ENCODE peak calls at places on chromosomes 12 and 14, in four cellular contexts. One of them, this sample, is unnamed.

GRCh38 chr14:104386281-104386841 is 193.2 kb upstream of the C14orf180 start:
- DNase-seq in A549: no peak
- DNase-seq in mesothelial cell of epicardium: no peak
- DNase-seq in dorsolateral prefrontal cortex: no peak
- DNase-seq in this sample: no peak

GRCh38 chr12:56451147-56451546 is 1.9 kb upstream of the TIMELESS start:
- DNase-seq in mesothelial cell of epicardium: no peak
- DNase-seq in A549: no peak
- DNase-seq in dorsolateral prefrontal cortex: no peak
- DNase-seq in this sample: no peak

GRCh38 chr14:69090187-69090789 is 62.6 kb downstream of the DCAF5 start:
- DNase-seq in A549: peak; percentile 64
- DNase-seq in mesothelial cell of epicardium: no peak
- DNase-seq in dorsolateral prefrontal cortex: no peak
- DNase-seq in this sample: peak; percentile 49

GRCh38 chr14:75428230-75429104 is 645 bp downstream of the JDP2 start:
- DNase-seq in A549: no peak
- DNase-seq in dorsolateral prefrontal cortex: peak; percentile 52
- DNase-seq in mesothelial cell of epicardium: no peak
- DNase-seq in this sample: no peak

GRCh38 chr12:65300679-65301349 is 22.3 kb downstream of the MSRB3 start:
- DNase-seq in mesothelial cell of epicardium: no peak
- DNase-seq in A549: peak; percentile 56
- DNase-seq in dorsolateral prefrontal cortex: no peak
- DNase-seq in this sample: peak; percentile 41

GRCh38 chr14:39956372-39956771 is 524.1 kb upstream of the FBXO33 start:
- DNase-seq in A549: peak; percentile 9
- DNase-seq in dorsolateral prefrontal cortex: no peak
- DNase-seq in mesothelial cell of epicardium: no peak
- DNase-seq in this sample: no peak

GRCh38 chr12:122058750-122059149 is 19.8 kb upstream of the MLXIP start:
- DNase-seq in A549: no peak
- DNase-seq in dorsolateral prefrontal cortex: no peak
- DNase-seq in mesothelial cell of epicardium: no peak
- DNase-seq in this sample: no peak

GRCh38 chr12:120094485-120094884 is 22.1 kb downstream of the RAB35 start:
- DNase-seq in mesothelial cell of epicardium: no peak
- DNase-seq in dorsolateral prefrontal cortex: peak; percentile 90
- DNase-seq in A549: no peak
- DNase-seq in this sample: no peak

GRCh38 chr12:122871851-122872785 is 23.8 kb downstream of the VPS37B start:
- DNase-seq in A549: peak; percentile 44
- DNase-seq in dorsolateral prefrontal cortex: no peak
- DNase-seq in mesothelial cell of epicardium: no peak
- DNase-seq in this sample: peak; percentile 78

GRCh38 chr12:4270670-4271432 is 2.7 kb upstream of the CCND2 start:
- DNase-seq in dorsolateral prefrontal cortex: no peak
- DNase-seq in mesothelial cell of epicardium: no peak
- DNase-seq in A549: no peak
- DNase-seq in this sample: peak; percentile 30

GRCh38 chr14:35374273-35374681 is 30.3 kb downstream of the NFKBIA start:
- DNase-seq in dorsolateral prefrontal cortex: no peak
- DNase-seq in A549: peak; percentile 96
- DNase-seq in mesothelial cell of epicardium: no peak
- DNase-seq in this sample: peak; percentile 99

GRCh38 chr12:88638388-88638787 is 58.1 kb upstream of the KITLG start:
- DNase-seq in mesothelial cell of epicardium: no peak
- DNase-seq in A549: no peak
- DNase-seq in dorsolateral prefrontal cortex: no peak
- DNase-seq in this sample: no peak

GRCh38 chr14:32075636-32076277 is 1.3 kb upstream of the ARHGAP5 start:
- DNase-seq in A549: peak; percentile 32
- DNase-seq in dorsolateral prefrontal cortex: peak; percentile 69
- DNase-seq in mesothelial cell of epicardium: peak; percentile 25
- DNase-seq in this sample: peak; percentile 23

GRCh38 chr14:93538411-93538810 is 107.7 kb downstream of the UNC79 start:
- DNase-seq in A549: peak; percentile 67
- DNase-seq in dorsolateral prefrontal cortex: no peak
- DNase-seq in mesothelial cell of epicardium: no peak
- DNase-seq in this sample: peak; percentile 28

GRCh38 chr14:54356172-54356571 is 40.6 kb upstream of the CDKN3 start:
- DNase-seq in dorsolateral prefrontal cortex: no peak
- DNase-seq in mesothelial cell of epicardium: no peak
- DNase-seq in A549: no peak
- DNase-seq in this sample: peak; percentile 65

GRCh38 chr14:48771717-48772116 is 814.5 kb downstream of the RPS29 start:
- DNase-seq in dorsolateral prefrontal cortex: no peak
- DNase-seq in A549: no peak
- DNase-seq in mesothelial cell of epicardium: no peak
- DNase-seq in this sample: no peak

GRCh38 chr12:114360485-114360884 is 45.5 kb downstream of the TBX5 start:
- DNase-seq in A549: no peak
- DNase-seq in mesothelial cell of epicardium: no peak
- DNase-seq in dorsolateral prefrontal cortex: no peak
- DNase-seq in this sample: no peak

GRCh38 chr12:114355389-114356088 is 50.4 kb downstream of the TBX5 start:
- DNase-seq in dorsolateral prefrontal cortex: no peak
- DNase-seq in A549: peak; percentile 58
- DNase-seq in mesothelial cell of epicardium: no peak
- DNase-seq in this sample: no peak
- TF ChIP-seq CTCF in dorsolateral prefrontal cortex: no peak
- TF ChIP-seq CTCF in A549: no peak
- TF ChIP-seq CTCF in mesothelial cell of epicardium: peak; percentile 17
- TF ChIP-seq CTCF in this sample: no peak

DNA sequence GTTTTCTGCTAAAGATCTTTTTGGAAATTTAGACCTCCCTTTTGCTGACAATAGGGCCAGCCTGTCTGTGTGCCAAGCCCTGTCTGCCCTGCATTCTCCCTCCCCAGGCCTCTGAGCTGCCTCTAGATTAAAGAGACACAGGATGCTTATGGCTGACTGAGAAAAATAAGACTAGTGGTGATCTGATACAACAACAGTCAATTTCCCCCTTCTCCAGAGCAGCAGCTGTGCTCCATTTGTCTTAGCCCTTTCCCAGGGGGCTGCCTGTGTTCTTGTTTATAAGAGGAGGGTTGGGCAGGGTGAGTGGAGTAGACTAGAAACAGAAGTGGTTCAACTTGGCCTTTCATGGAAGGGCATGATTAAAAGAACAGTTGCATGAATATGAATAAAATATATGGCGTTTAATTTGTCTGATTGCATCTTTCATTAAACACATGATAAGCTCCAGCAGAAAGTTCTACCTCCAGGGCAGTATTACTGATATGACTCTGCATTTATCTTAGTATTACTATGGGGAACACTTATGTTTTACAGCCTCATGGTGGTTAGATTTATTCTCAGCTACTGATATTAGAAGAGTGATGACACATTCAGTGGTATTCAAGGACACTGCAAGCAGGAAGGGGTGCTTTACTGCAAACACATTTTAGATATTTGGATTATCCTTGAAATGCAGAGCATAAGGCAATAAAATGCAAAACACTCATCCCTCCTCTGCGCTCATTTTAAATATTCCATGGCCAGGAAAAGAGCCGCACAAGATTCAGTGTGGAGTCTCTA is 150.1 kb upstream of the CLEC14A start:
- DNase-seq in mesothelial cell of epicardium: no peak
- DNase-seq in A549: peak; percentile 0
- DNase-seq in dorsolateral prefrontal cortex: no peak
- DNase-seq in this sample: peak; percentile 49
- TF ChIP-seq CTCF in mesothelial cell of epicardium: no peak
- TF ChIP-seq CTCF in A549: no peak
- TF ChIP-seq CTCF in dorsolateral prefrontal cortex: no peak
- TF ChIP-seq CTCF in this sample: peak; percentile 2

GRCh38 chr14:91892918-91893527 is 25.7 kb upstream of the TC2N start:
- DNase-seq in dorsolateral prefrontal cortex: no peak
- DNase-seq in mesothelial cell of epicardium: no peak
- DNase-seq in A549: no peak
- DNase-seq in this sample: no peak
- TF ChIP-seq CTCF in dorsolateral prefrontal cortex: peak; percentile 42
- TF ChIP-seq CTCF in mesothelial cell of epicardium: peak; percentile 57
- TF ChIP-seq CTCF in A549: peak; percentile 45
- TF ChIP-seq CTCF in this sample: peak; percentile 52

GRCh38 chr12:112855375-112855774 is 51.4 kb upstream of the OAS1 start:
- DNase-seq in mesothelial cell of epicardium: no peak
- DNase-seq in dorsolateral prefrontal cortex: peak; percentile 40
- DNase-seq in A549: peak; percentile 66
- DNase-seq in this sample: no peak
- TF ChIP-seq CTCF in mesothelial cell of epicardium: no peak
- TF ChIP-seq CTCF in dorsolateral prefrontal cortex: no peak
- TF ChIP-seq CTCF in A549: peak; percentile 45
- TF ChIP-seq CTCF in this sample: no peak

GRCh38 chr14:60346706-60347105 is 97.7 kb downstream of the PPM1A start:
- DNase-seq in A549: no peak
- DNase-seq in mesothelial cell of epicardium: no peak
- DNase-seq in dorsolateral prefrontal cortex: no peak
- DNase-seq in this sample: no peak

GRCh38 chr14:60350366-60350720 is 101.3 kb downstream of the PPM1A start:
- DNase-seq in A549: no peak
- DNase-seq in mesothelial cell of epicardium: no peak
- DNase-seq in dorsolateral prefrontal cortex: no peak
- DNase-seq in this sample: peak; percentile 5

GRCh38 chr14:60348211-60348610 is 99.2 kb downstream of the PPM1A start:
- DNase-seq in A549: no peak
- DNase-seq in mesothelial cell of epicardium: no peak
- DNase-seq in dorsolateral prefrontal cortex: no peak
- DNase-seq in this sample: no peak

GRCh38 chr14:60353410-60353809 is 104.4 kb downstream of the PPM1A start:
- DNase-seq in dorsolateral prefrontal cortex: no peak
- DNase-seq in A549: no peak
- DNase-seq in mesothelial cell of epicardium: no peak
- DNase-seq in this sample: no peak

DNA sequence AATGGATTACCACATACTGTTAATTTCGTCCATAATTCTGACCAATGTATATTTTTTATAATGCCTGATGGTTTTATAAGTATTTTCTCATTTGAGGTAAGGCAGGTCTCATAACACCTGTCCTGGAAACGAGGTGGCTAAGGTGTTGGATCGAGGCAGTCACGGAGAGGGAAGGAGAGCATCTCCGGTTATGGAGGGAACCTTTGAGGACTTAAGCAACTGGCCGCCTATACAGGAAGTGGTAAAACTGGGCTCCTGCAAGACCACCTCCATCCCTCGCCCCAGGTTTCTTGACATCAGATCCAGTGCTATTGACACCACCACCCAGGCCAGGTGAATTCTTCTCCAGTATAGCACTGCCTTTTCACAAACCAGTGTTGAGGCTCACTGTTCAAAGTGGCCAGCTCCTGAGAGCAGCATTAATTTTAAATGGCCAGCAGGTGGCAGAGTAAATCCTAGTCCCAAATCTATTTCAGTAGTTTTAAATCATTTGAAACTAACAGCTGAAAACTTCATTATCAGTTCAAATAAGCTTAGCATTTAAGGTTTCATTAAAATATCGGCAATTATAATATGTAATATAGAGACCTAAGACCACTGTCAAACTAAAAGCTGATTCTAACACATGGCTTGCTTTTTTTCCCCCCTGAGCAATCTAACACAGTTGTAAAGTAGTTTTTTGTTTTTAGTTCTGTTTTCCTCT is 100.8 kb downstream of the PPM1A start:
- DNase-seq in A549: peak; percentile 58
- DNase-seq in dorsolateral prefrontal cortex: no peak
- DNase-seq in mesothelial cell of epicardium: no peak
- DNase-seq in this sample: peak; percentile 65
- TF ChIP-seq CTCF in A549: peak; percentile 83
- TF ChIP-seq CTCF in dorsolateral prefrontal cortex: peak; percentile 81
- TF ChIP-seq CTCF in mesothelial cell of epicardium: peak; percentile 81
- TF ChIP-seq CTCF in this sample: peak; percentile 63

GRCh38 chr14:23347406-23348296 is 5.0 kb downstream of the SLC22A17 start:
- DNase-seq in mesothelial cell of epicardium: no peak
- DNase-seq in dorsolateral prefrontal cortex: no peak
- DNase-seq in A549: no peak
- DNase-seq in this sample: no peak

GRCh38 chr14:23346693-23347405 is 5.8 kb downstream of the SLC22A17 start:
- DNase-seq in mesothelial cell of epicardium: no peak
- DNase-seq in dorsolateral prefrontal cortex: no peak
- DNase-seq in A549: no peak
- DNase-seq in this sample: no peak

GRCh38 chr14:23348297-23348655 is 4.4 kb downstream of the SLC22A17 start:
- DNase-seq in A549: no peak
- DNase-seq in mesothelial cell of epicardium: no peak
- DNase-seq in dorsolateral prefrontal cortex: no peak
- DNase-seq in this sample: no peak

GRCh38 chr14:23344481-23344880 is 8.2 kb downstream of the SLC22A17 start:
- DNase-seq in mesothelial cell of epicardium: no peak
- DNase-seq in dorsolateral prefrontal cortex: no peak
- DNase-seq in A549: no peak
- DNase-seq in this sample: no peak

GRCh38 chr14:23345987-23346692 is 6.5 kb downstream of the SLC22A17 start:
- DNase-seq in mesothelial cell of epicardium: no peak
- DNase-seq in A549: no peak
- DNase-seq in dorsolateral prefrontal cortex: no peak
- DNase-seq in this sample: no peak
- TF ChIP-seq CTCF in mesothelial cell of epicardium: no peak
- TF ChIP-seq CTCF in A549: no peak
- TF ChIP-seq CTCF in dorsolateral prefrontal cortex: no peak
- TF ChIP-seq CTCF in this sample: no peak

GRCh38 chr12:109264095-109264942 is 44.8 kb downstream of the FOXN4 start:
- DNase-seq in mesothelial cell of epicardium: peak; percentile 45
- DNase-seq in A549: peak; percentile 78
- DNase-seq in dorsolateral prefrontal cortex: peak; percentile 73
- DNase-seq in this sample: peak; percentile 62
- TF ChIP-seq CTCF in mesothelial cell of epicardium: peak; percentile 77
- TF ChIP-seq CTCF in A549: peak; percentile 69
- TF ChIP-seq CTCF in dorsolateral prefrontal cortex: peak; percentile 78
- TF ChIP-seq CTCF in this sample: peak; percentile 76

GRCh38 chr14:24145700-24146621 is at the start of gene PSME2:
- DNase-seq in dorsolateral prefrontal cortex: no peak
- DNase-seq in mesothelial cell of epicardium: no peak
- DNase-seq in A549: no peak
- DNase-seq in this sample: no peak
- TF ChIP-seq CTCF in dorsolateral prefrontal cortex: no peak
- TF ChIP-seq CTCF in mesothelial cell of epicardium: no peak
- TF ChIP-seq CTCF in A549: no peak
- TF ChIP-seq CTCF in this sample: no peak

GRCh38 chr12:5988659-5989116 is 43.6 kb upstream of the ANO2 start:
- DNase-seq in dorsolateral prefrontal cortex: peak; percentile 79
- DNase-seq in A549: peak; percentile 80
- DNase-seq in mesothelial cell of epicardium: peak; percentile 64
- DNase-seq in this sample: peak; percentile 71
- TF ChIP-seq CTCF in dorsolateral prefrontal cortex: peak; percentile 95
- TF ChIP-seq CTCF in A549: peak; percentile 90
- TF ChIP-seq CTCF in mesothelial cell of epicardium: peak; percentile 84
- TF ChIP-seq CTCF in this sample: peak; percentile 95

GRCh38 chr12:53062011-53062961 is 12.4 kb downstream of the TNS2 start:
- DNase-seq in A549: no peak
- DNase-seq in dorsolateral prefrontal cortex: no peak
- DNase-seq in mesothelial cell of epicardium: no peak
- DNase-seq in this sample: no peak
- TF ChIP-seq CTCF in A549: peak; percentile 7
- TF ChIP-seq CTCF in dorsolateral prefrontal cortex: no peak
- TF ChIP-seq CTCF in mesothelial cell of epicardium: no peak
- TF ChIP-seq CTCF in this sample: no peak